ENCODE peak calls at places on chromosome 9, in ten cellular contexts. S is C1 segment of cervical spinal cord; Q is stimulated activated CD8-positive, alpha-beta memory T cell treated with anti-CD3 and anti-CD28 coated beads, Interleukin-15, amount 100 ng/mL, for 4 hours; T is T-cell; E is NCI-H2107; H is LHCN-M2; C is HTR-8/SVneo; O is posterior cingulate gyrus; A is caudate nucleus; P is natural killer cell treated with Interleukin-12 subunit alpha and Interleukin-12 subunit beta and Interleukin-15 and Interleukin-18, amount 100 ng/mL, for 72 hours. W is an unnamed sample.
A peak's percentile ranks its signal among the peaks of the same experiment; 100 is the strongest.

GRCh38 chr9:137218754-137219271 is 3.2 kb downstream of the RNF208 start:
- DNase-seq in H (peak; percentile 59), S (no peak), T (no peak), E (no peak), P (no peak), A (no peak), C (no peak), Q (no peak), O (no peak), W (peak; percentile 92)

GRCh38 chr9:38467404-38467803 is 43.1 kb upstream of the IGFBPL1 start:
- DNase-seq in H (no peak), E (no peak), C (no peak), T (no peak), A (no peak), Q (no peak), O (no peak), P (no peak), S (no peak), W (no peak)

GRCh38 chr9:128145536-128145935 is 3.7 kb upstream of the LCN2 start:
- DNase-seq in H (no peak), T (no peak), O (no peak), C (no peak), E (no peak), S (no peak), Q (no peak), A (no peak), P (no peak), W (no peak)

GRCh38 chr9:126027566-126027965 is 280.4 kb downstream of the PBX3 start:
- DNase-seq in E (no peak), H (no peak), A (no peak), Q (no peak), C (no peak), S (no peak), T (no peak), P (peak; percentile 22), O (no peak), W (no peak)

GRCh38 chr9:109453210-109453842 is 44.8 kb downstream of the PTPN3 start:
- DNase-seq in T (no peak), P (no peak), A (no peak), O (no peak), S (no peak), Q (no peak), C (peak; percentile 69), E (no peak), H (no peak), W (peak; percentile 18)

GRCh38 chr9:134010774-134011173 is 14.5 kb upstream of the BRD3OS start:
- DNase-seq in E (no peak), H (peak; percentile 39), Q (no peak), P (no peak), O (no peak), C (no peak), A (no peak), S (no peak), T (no peak), W (peak; percentile 82)

GRCh38 chr9:74499770-74500583 is 2.8 kb downstream of the RORB start:
- DNase-seq in S (no peak), Q (no peak), C (no peak), P (no peak), O (no peak), E (no peak), A (no peak), H (no peak), T (no peak), W (no peak)

GRCh38 chr9:133589454-133590227 is 19.5 kb downstream of the FAM163B start:
- DNase-seq in O (no peak), C (no peak), H (no peak), Q (peak; percentile 10), E (no peak), P (no peak), S (no peak), T (no peak), A (no peak), W (peak; percentile 3)

GRCh38 chr9:114248274-114248673 is 74.6 kb upstream of the ORM1 start:
- DNase-seq in T (no peak), E (no peak), Q (no peak), H (no peak), C (no peak), A (no peak), S (no peak), O (no peak), P (no peak), W (no peak)

GRCh38 chr9:91071185-91071990 is 269.8 kb downstream of the SYK start:
- DNase-seq in Q (no peak), O (no peak), T (no peak), H (peak; percentile 84), P (peak; percentile 76), S (no peak), C (peak; percentile 45), A (no peak), E (no peak), W (no peak)

GRCh38 chr9:69932901-69933300 is 110.7 kb upstream of the MAMDC2 start:
- DNase-seq in C (no peak), S (no peak), H (peak; percentile 29), O (peak; percentile 25), P (no peak), T (no peak), E (no peak), Q (no peak), A (no peak), W (peak; percentile 14)

GRCh38 chr9:36486454-36486932 is 86.2 kb upstream of the MELK start:
- DNase-seq in O (no peak), C (peak; percentile 12), Q (no peak), A (peak; percentile 36), T (no peak), S (no peak), E (no peak), H (no peak), P (no peak), W (peak; percentile 67)

GRCh38 chr9:88280816-88281382 is 107.3 kb upstream of the SPIN1 start:
- DNase-seq in E (no peak), Q (no peak), P (no peak), S (no peak), O (no peak), C (no peak), T (no peak), A (no peak), H (no peak), W (no peak)

GRCh38 chr9:27943544-27943943 is 370.3 kb upstream of the C9orf72 start:
- DNase-seq in E (no peak), Q (no peak), T (no peak), H (no peak), P (no peak), O (no peak), A (no peak), S (no peak), C (no peak), W (no peak)

GRCh38 chr9:1980387-1980786 is 34.8 kb upstream of the SMARCA2 start:
- DNase-seq in A (no peak), Q (no peak), P (no peak), O (no peak), E (no peak), T (no peak), C (no peak), H (no peak), S (no peak), W (no peak)

GRCh38 chr9:86176468-86176867 is 77.1 kb upstream of the GOLM1 start:
- DNase-seq in O (no peak), S (no peak), A (no peak), E (peak; percentile 51), C (peak; percentile 38), P (no peak), Q (no peak), T (no peak), H (no peak), W (peak; percentile 15)

GRCh38 chr9:8694983-8695588 is 895.5 kb upstream of the DMAC1 start:
- DNase-seq in P (no peak), C (no peak), O (no peak), Q (no peak), H (no peak), E (peak; percentile 37), T (no peak), S (no peak), A (no peak), W (no peak)

GRCh38 chr9:34291423-34291822 is 37.6 kb downstream of the KIF24 start:
- DNase-seq in S (no peak), E (no peak), A (no peak), P (no peak), T (no peak), H (no peak), C (no peak), O (no peak), Q (no peak), W (no peak)

GRCh38 chr9:19787672-19788071 is 1.2 kb downstream of the SLC24A2 start:
- DNase-seq in H (no peak), A (no peak), Q (no peak), T (no peak), S (no peak), C (no peak), P (no peak), O (no peak), E (no peak), W (no peak)

GRCh38 chr9:16126042-16126441 is 573.2 kb downstream of the CCDC171 start:
- DNase-seq in T (no peak), E (no peak), P (no peak), S (no peak), C (no peak), O (no peak), Q (no peak), H (no peak), A (no peak), W (no peak)

GRCh38 chr9:136522354-136523237 is 23.3 kb downstream of the NOTCH1 start:
- DNase-seq in H (no peak), C (no peak), E (no peak), Q (no peak), S (no peak), T (no peak), P (no peak), A (no peak), O (no peak), W (no peak)

GRCh38 chr9:134594376-134594941 is 47.1 kb upstream of the COL5A1 start:
- DNase-seq in Q (no peak), S (no peak), T (no peak), H (no peak), C (no peak), O (no peak), A (no peak), E (no peak), P (no peak), W (no peak)

GRCh38 chr9:119961774-119962408 is 592.7 kb upstream of the BRINP1 start:
- DNase-seq in H (peak; percentile 5), S (no peak), Q (no peak), C (peak; percentile 34), P (no peak), E (no peak), A (no peak), T (no peak), O (peak; percentile 21), W (peak; percentile 7)

GRCh38 chr9:7123743-7124142 is 366.0 kb downstream of the KDM4C start:
- DNase-seq in A (no peak), T (no peak), O (no peak), Q (no peak), S (no peak), E (no peak), H (no peak), P (no peak), C (no peak), W (no peak)

GRCh38 chr9:86460211-86461002 is 106.2 kb upstream of the TUT7 start:
- DNase-seq in P (no peak), H (peak; percentile 42), C (no peak), T (no peak), Q (no peak), E (no peak), O (no peak), A (no peak), S (no peak), W (no peak)

GRCh38 chr9:93127395-93127911 is 6.6 kb downstream of the NINJ1 start:
- DNase-seq in O (no peak), T (no peak), E (no peak), A (no peak), P (peak; percentile 60), Q (no peak), S (no peak), H (peak; percentile 50), C (no peak), W (peak; percentile 46)

GRCh38 chr9:109963079-109963478 is 183.1 kb downstream of the PALM2AKAP2 start:
- DNase-seq in H (no peak), A (no peak), O (no peak), C (no peak), E (no peak), P (no peak), S (no peak), T (no peak), Q (no peak), W (no peak)

GRCh38 chr9:99419099-99419498 is 197.0 kb downstream of the SEC61B start:
- DNase-seq in O (no peak), C (no peak), A (no peak), H (no peak), T (no peak), S (no peak), P (no peak), Q (no peak), E (no peak), W (peak; percentile 74)

W was measured in OCI-M1.